ENCODE peak calls at places on chromosomes 6 and 20, in nine cellular contexts. G is endothelial cell of umbilical vein; M is breast epithelium; R is ovary; S is H7; V is neuronal stem cell; D is CD8-positive, alpha-beta T cell; H is CD4-positive, CD25-positive, alpha-beta regulatory T cell; A is heart left ventricle. Y is an unnamed sample. For H3K36me3, the result is how much of the 10 kb centered on the place peaks cover.

GRCh38 chr20:59004763-59005522 is 2.1 kb downstream of the CTSZ start:
- DNase-seq in H (peak), R (no peak), M (peak), V (no peak), S (peak), G (peak), A (peak), D (no peak), Y (no peak)

GRCh38 chr6:109834595-109835437 is 143.3 kb upstream of the GPR6 start:
- DNase-seq in V (no peak), S (no peak), M (no peak), D (no peak), H (no peak), G (no peak), A (no peak), R (no peak), Y (no peak)

GRCh38 chr20:6074145-6074561 is 20.3 kb upstream of the LRRN4 start:
- DNase-seq in V (no peak), A (no peak), G (no peak), D (no peak), R (no peak), H (no peak), M (no peak), S (peak), Y (no peak)

GRCh38 chr6:143545165-143545564 is 33.6 kb upstream of the FUCA2 start:
- DNase-seq in S (no peak), G (no peak), D (no peak), A (no peak), H (no peak), M (no peak), V (no peak), R (no peak), Y (no peak)

GRCh38 chr6:109491207-109491938 is 8.4 kb upstream of the ZBTB24 start:
- DNase-seq in V (no peak), S (peak), H (no peak), M (no peak), R (no peak), D (no peak), A (no peak), G (no peak), Y (no peak)

GRCh38 chr20:24842591-24843442 is 106.3 kb upstream of the CST7 start:
- DNase-seq in S (no peak), V (no peak), A (no peak), D (no peak), H (no peak), M (no peak), G (no peak), R (no peak), Y (no peak)

GRCh38 chr20:35302421-35303335 is 10.5 kb upstream of the FAM83C start:
- DNase-seq in A (no peak), H (no peak), R (no peak), G (no peak), D (no peak), M (no peak), S (no peak), V (no peak), Y (no peak)

GRCh38 chr6:134416501-134417154 is 98.7 kb upstream of the SGK1 start:
- DNase-seq in A (no peak), R (no peak), G (no peak), H (no peak), M (no peak), S (no peak), D (no peak), V (no peak), Y (no peak)

GRCh38 chr6:40529040-40529439 is 58.1 kb downstream of the LRFN2 start:
- DNase-seq in A (no peak), D (no peak), H (no peak), G (no peak), S (no peak), V (no peak), R (no peak), M (no peak), Y (no peak)

GRCh38 chr6:112592159-112592558 is 245.0 kb downstream of the RFPL4B start:
- DNase-seq in H (no peak), D (no peak), G (no peak), V (no peak), M (no peak), A (no peak), R (no peak), S (no peak), Y (no peak)

GRCh38 chr6:147170269-147170668 is 33.9 kb upstream of the STXBP5 start:
- DNase-seq in M (no peak), G (no peak), H (no peak), D (no peak), V (no peak), R (no peak), S (no peak), A (no peak), Y (no peak)

GRCh38 chr6:21396313-21396712 is 197.2 kb upstream of the SOX4 start:
- DNase-seq in S (no peak), R (no peak), G (no peak), H (no peak), V (no peak), M (no peak), A (no peak), D (no peak), Y (no peak)

GRCh38 chr20:43944653-43945235 is 30.1 kb downstream of the TOX2 start:
- DNase-seq in V (no peak), G (no peak), R (no peak), H (no peak), D (no peak), M (no peak), A (no peak), S (no peak), Y (no peak)

GRCh38 chr6:85323435-85324040 is 126.3 kb upstream of the NT5E start:
- DNase-seq in S (peak), M (peak), V (peak), A (peak), R (peak), G (peak), H (peak), D (peak), Y (peak)

GRCh38 chr20:58711266-58712051 is 18.9 kb downstream of the NPEPL1 start:
- DNase-seq in H (no peak), M (no peak), A (peak), S (peak), V (no peak), D (no peak), R (no peak), G (no peak), Y (no peak)

GRCh38 chr6:158468666-158469065 is 91.2 kb upstream of the TMEM181 start:
- DNase-seq in D (no peak), M (no peak), A (no peak), R (no peak), V (no peak), H (no peak), G (no peak), S (no peak), Y (no peak)

GRCh38 chr20:38343107-38343797 is 3.0 kb upstream of the LBP start:
- DNase-seq in H (no peak), R (peak), G (peak), M (no peak), A (no peak), D (no peak), S (no peak), V (no peak), Y (no peak)

GRCh38 chr6:64010010-64010409 is 374.4 kb downstream of the PHF3 start:
- DNase-seq in H (no peak), G (no peak), S (no peak), D (no peak), R (no peak), M (no peak), A (no peak), V (no peak), Y (no peak)

GRCh38 chr6:24951831-24952299 is 16.1 kb upstream of the RIPOR2 start:
- DNase-seq in H (no peak), M (no peak), S (no peak), A (no peak), R (no peak), V (no peak), D (no peak), G (no peak), Y (no peak)

GRCh38 chr20:39107741-39108140 is 145.6 kb downstream of the DHX35 start:
- DNase-seq in G (no peak), R (no peak), S (no peak), H (no peak), D (no peak), V (no peak), M (no peak), A (no peak), Y (peak)

GRCh38 chr6:76681781-76682180 is 609.3 kb upstream of the IMPG1 start:
- DNase-seq in S (no peak), A (no peak), V (no peak), D (no peak), M (no peak), R (no peak), G (peak), H (no peak), Y (no peak)

GRCh38 chr20:60268502-60268901 is 310.3 kb downstream of the CDH26 start:
- DNase-seq in G (no peak), M (no peak), H (no peak), V (no peak), D (no peak), A (no peak), R (no peak), S (no peak), Y (no peak)

GRCh38 chr20:60271597-60271996 is 313.4 kb downstream of the CDH26 start:
- DNase-seq in G (no peak), R (no peak), S (peak), H (no peak), M (no peak), V (no peak), A (no peak), D (no peak), Y (no peak)

GRCh38 chr20:60269571-60270162 is 311.4 kb downstream of the CDH26 start:
- DNase-seq in R (no peak), H (no peak), A (no peak), V (no peak), G (no peak), D (no peak), S (no peak), M (no peak), Y (no peak)

GRCh38 chr20:60272790-60273189 is 314.6 kb downstream of the CDH26 start:
- DNase-seq in M (no peak), S (no peak), H (no peak), V (no peak), G (no peak), A (no peak), R (no peak), D (no peak), Y (no peak)

DNA sequence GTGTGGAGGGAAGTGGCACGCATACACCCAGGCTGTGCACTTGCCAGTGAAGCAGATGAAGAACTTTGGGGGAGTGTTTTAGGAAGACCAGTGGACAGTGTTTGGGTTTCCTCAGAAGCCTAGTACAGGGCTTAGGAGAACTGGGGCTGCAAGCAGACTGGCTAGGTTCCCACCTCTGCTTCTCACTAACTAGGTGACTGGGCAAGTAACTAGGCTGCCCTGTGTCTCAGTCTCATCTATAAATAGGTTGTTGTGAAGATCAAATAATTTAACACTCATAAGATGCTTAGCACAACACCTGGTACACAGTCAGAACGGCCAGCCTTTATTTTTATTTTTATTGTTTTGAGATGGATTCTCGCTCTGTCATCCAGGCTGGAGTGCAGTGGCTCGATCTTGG is 312.1 kb downstream of the CDH26 start:
- DNase-seq in H (no peak), S (no peak), V (no peak), M (no peak), D (no peak), A (no peak), R (no peak), G (no peak), Y (no peak)
- H3K36me3 ChIP-seq in H (under half), S (under half), V (under half), M (under half), D (under half), A (under half), R (under half), G (under half), Y (under half)

GRCh38 chr6:36201612-36202011 is 5.1 kb downstream of the BRPF3 start:
- DNase-seq in D (no peak), A (no peak), R (no peak), S (peak), M (no peak), G (no peak), H (no peak), V (no peak), Y (no peak)

GRCh38 chr6:36200998-36201596 is 4.6 kb downstream of the BRPF3 start:
- DNase-seq in V (no peak), A (no peak), M (no peak), G (no peak), R (no peak), S (peak), H (no peak), D (no peak), Y (no peak)

GRCh38 chr6:36204068-36204753 is 7.7 kb downstream of the BRPF3 start:
- DNase-seq in V (no peak), M (no peak), H (peak), S (peak), D (peak), G (no peak), R (no peak), A (no peak), Y (no peak)

GRCh38 chr6:36200154-36200891 is 3.8 kb downstream of the BRPF3 start:
- DNase-seq in R (no peak), M (no peak), A (no peak), H (no peak), S (peak), G (no peak), D (no peak), V (no peak), Y (no peak)

GRCh38 chr6:36202101-36202500 is 5.6 kb downstream of the BRPF3 start:
- DNase-seq in A (no peak), D (no peak), R (no peak), V (no peak), M (no peak), G (no peak), H (no peak), S (no peak), Y (no peak)
- H3K36me3 ChIP-seq in A (under half), D (under half), R (under half), V (half or more), M (under half), G (under half), H (under half), S (under half), Y (under half)

GRCh38 chr20:31764641-31765305 is 25.7 kb downstream of the TPX2 start:
- DNase-seq in G (no peak), H (no peak), R (no peak), S (no peak), D (no peak), V (no peak), A (no peak), M (no peak), Y (no peak)
- H3K36me3 ChIP-seq in G (under half), H (under half), R (under half), S (under half), D (under half), V (under half), A (under half), M (under half), Y (under half)

DNA sequence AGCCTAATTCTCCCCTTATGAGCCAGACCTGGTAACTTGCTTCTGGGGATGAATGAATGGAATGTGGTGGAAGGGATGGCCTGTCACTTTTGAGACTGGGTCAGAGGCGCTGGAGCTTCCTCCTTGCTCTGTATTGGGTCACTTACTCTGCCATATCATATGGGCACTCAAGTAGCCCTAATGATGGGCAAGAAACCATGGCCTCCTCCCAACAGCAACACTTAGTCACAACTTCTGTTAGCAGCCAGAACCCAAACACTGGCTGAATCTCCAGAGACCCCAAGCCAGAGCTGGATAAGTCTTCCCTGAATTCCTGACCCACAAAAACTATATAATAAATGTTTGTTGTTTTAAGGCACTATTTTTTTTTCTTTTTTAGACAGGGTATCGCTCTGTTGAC is 5.5 kb downstream of the E2F1 start:
- DNase-seq in S (no peak), G (no peak), A (no peak), R (no peak), H (no peak), D (no peak), V (no peak), M (no peak), Y (no peak)
- H3K36me3 ChIP-seq in S (under half), G (under half), A (under half), R (under half), H (under half), D (under half), V (under half), M (under half), Y (under half)

GRCh38 chr6:31889331-31889972 is 8.0 kb downstream of the EHMT2 start:
- DNase-seq in D (no peak), S (no peak), A (no peak), H (no peak), G (no peak), V (no peak), R (no peak), M (no peak), Y (no peak)
- H3K36me3 ChIP-seq in D (half or more), S (half or more), A (under half), H (under half), G (under half), V (half or more), R (under half), M (under half), Y (half or more)

GRCh38 chr6:42627674-42628073 is 63.8 kb downstream of the UBR2 start:
- DNase-seq in S (no peak), A (no peak), G (no peak), V (no peak), R (no peak), M (no peak), H (no peak), D (no peak), Y (no peak)

GRCh38 chr6:42629845-42630244 is 66.0 kb downstream of the UBR2 start:
- DNase-seq in A (no peak), M (no peak), S (no peak), R (no peak), V (no peak), G (no peak), H (no peak), D (no peak), Y (no peak)

GRCh38 chr6:42627044-42627443 is 63.2 kb downstream of the UBR2 start:
- DNase-seq in D (no peak), H (no peak), G (no peak), A (no peak), R (no peak), S (no peak), M (no peak), V (no peak), Y (no peak)

DNA sequence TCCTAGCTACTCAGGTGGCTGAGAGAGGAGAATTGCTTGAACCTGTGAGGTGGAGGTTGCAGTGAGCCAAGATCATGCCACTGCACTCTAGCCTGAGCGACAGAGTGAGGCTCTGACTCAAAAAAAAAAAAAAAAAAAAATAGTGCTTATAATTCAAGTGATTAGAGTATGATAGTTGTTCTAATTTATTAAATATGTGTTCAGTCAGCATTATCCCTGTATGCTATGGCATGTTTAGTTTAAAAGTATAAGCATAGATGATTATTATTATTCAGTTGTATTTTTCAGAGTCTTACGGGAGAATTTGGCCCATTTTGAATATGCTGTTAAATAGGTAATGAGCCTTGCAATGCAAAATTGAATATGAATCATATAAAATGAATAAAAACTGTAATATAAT is 64.8 kb downstream of the UBR2 start:
- DNase-seq in R (no peak), G (no peak), S (no peak), H (no peak), V (no peak), D (no peak), A (no peak), M (no peak), Y (no peak)
- H3K36me3 ChIP-seq in R (under half), G (under half), S (under half), H (under half), V (under half), D (under half), A (under half), M (under half), Y (under half)

DNA sequence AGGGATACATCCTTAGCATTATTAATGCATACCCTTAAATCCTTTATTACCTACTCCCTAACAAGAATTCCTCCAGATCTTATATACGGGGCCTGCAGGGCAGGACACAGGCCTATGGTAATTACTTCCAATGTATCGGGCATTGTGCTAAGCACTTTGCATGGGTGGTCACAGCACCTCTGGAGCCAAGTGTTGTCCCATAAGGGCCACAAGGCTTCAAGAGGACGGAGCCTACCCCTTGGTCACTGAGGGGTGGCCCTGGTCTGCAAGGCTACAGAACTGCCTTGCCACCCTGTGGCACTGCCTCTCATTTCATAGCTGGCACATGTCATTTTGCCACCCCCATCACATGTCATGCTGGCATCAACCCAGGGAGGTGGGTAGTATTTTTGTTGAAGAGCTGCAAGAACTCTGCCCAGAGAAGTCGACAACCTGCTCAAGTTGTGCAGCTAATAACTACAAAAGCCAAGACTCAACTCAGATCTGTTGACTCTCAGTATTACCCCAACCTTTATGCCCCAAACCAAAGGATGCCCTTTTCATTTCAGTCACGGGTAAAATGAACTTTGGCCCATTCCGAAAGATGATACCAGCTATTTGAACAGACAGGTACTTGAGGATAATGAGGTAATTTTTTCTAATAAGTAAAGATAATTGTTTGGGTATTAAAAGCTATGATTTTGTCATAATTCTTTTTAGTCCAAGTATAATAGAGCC is 144.1 kb upstream of the AKAP12 start:
- DNase-seq in G (no peak), S (no peak), M (no peak), R (no peak), V (no peak), A (no peak), H (no peak), D (no peak), Y (no peak)
- H3K36me3 ChIP-seq in G (under half), S (under half), M (under half), R (under half), V (under half), A (under half), H (under half), D (under half), Y (under half)

DNA sequence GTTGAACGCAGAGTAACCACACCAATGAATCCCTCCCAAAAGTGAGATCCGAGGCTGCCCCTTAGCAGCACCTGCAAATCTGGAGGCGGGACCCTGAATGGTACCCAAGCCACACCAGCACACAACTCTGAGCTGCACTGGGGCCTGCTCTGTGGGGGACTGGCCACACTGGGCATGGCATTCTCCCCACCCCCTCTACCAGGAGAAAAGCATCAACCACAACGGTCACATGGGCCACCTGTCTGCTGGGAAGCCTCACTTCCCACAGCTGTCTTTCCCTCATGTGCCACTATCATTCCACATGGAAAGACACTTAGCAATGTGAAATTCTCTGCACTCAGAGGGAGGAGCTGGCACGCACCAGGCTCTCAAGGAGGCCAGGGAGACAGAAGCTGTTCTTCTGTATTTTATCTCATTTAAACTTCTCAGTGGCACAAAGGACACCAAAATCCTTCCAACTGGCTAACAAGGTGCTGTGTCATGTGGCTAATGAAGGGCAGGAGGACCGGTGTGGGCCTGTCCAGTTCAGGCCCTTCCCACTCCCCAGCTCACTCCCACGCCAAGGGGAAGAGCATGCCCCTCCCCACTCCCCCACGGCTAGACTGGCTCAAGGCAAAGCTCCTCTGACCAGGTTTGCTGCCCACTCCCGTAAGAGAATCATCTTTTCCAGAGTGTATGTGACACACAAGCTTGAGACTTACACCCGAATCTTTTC is 19.0 kb downstream of the YTHDF1 start:
- DNase-seq in V (no peak), D (no peak), S (no peak), H (no peak), G (no peak), M (no peak), R (no peak), A (no peak), Y (no peak)
- H3K36me3 ChIP-seq in V (under half), D (under half), S (under half), H (under half), G (under half), M (under half), R (under half), A (under half), Y (under half)

Y was measured in HCT116.